ENCODE peak calls at places on chromosomes 16 and 17, in ten cellular contexts. One of them, this sample, is unnamed.
A peak's percentile ranks its signal among the peaks of the same experiment; 100 is the strongest.

GRCh38 chr16:30149250-30149885 is 26.3 kb upstream of the MAPK3 start:
- DNase-seq in right cardiac atrium: peak; percentile 16
- DNase-seq in effector memory CD4-positive, alpha-beta T cell: no peak
- DNase-seq in lower lobe of right lung: no peak
- DNase-seq in tibial artery: no peak
- DNase-seq in A673: no peak
- DNase-seq in aorta: no peak
- DNase-seq in testis: no peak
- DNase-seq in breast epithelium: no peak
- DNase-seq in Peyer's patch: no peak
- DNase-seq in this sample: no peak

GRCh38 chr16:68265078-68265925 is 976 bp downstream of the SLC7A6 start:
- DNase-seq in right cardiac atrium: peak; percentile 76
- DNase-seq in effector memory CD4-positive, alpha-beta T cell: peak; percentile 47
- DNase-seq in lower lobe of right lung: peak; percentile 79
- DNase-seq in tibial artery: peak; percentile 83
- DNase-seq in A673: peak; percentile 67
- DNase-seq in aorta: peak; percentile 82
- DNase-seq in testis: peak; percentile 59
- DNase-seq in breast epithelium: peak; percentile 43
- DNase-seq in Peyer's patch: peak; percentile 62
- DNase-seq in this sample: no peak

GRCh38 chr16:1332618-1333148 is 762 bp upstream of the BAIAP3 start:
- DNase-seq in right cardiac atrium: no peak
- DNase-seq in effector memory CD4-positive, alpha-beta T cell: no peak
- DNase-seq in lower lobe of right lung: no peak
- DNase-seq in tibial artery: no peak
- DNase-seq in A673: no peak
- DNase-seq in aorta: no peak
- DNase-seq in testis: no peak
- DNase-seq in breast epithelium: no peak
- DNase-seq in Peyer's patch: no peak
- DNase-seq in this sample: no peak

GRCh38 chr16:19316846-19317245 is 31.3 kb downstream of the CLEC19A start:
- DNase-seq in right cardiac atrium: no peak
- DNase-seq in effector memory CD4-positive, alpha-beta T cell: no peak
- DNase-seq in lower lobe of right lung: no peak
- DNase-seq in tibial artery: no peak
- DNase-seq in A673: no peak
- DNase-seq in aorta: no peak
- DNase-seq in testis: no peak
- DNase-seq in breast epithelium: no peak
- DNase-seq in Peyer's patch: no peak
- DNase-seq in this sample: no peak

GRCh38 chr17:39908789-39909352 is 9.6 kb downstream of the GSDMB start:
- DNase-seq in right cardiac atrium: no peak
- DNase-seq in effector memory CD4-positive, alpha-beta T cell: no peak
- DNase-seq in lower lobe of right lung: no peak
- DNase-seq in tibial artery: no peak
- DNase-seq in A673: no peak
- DNase-seq in aorta: no peak
- DNase-seq in testis: no peak
- DNase-seq in breast epithelium: no peak
- DNase-seq in Peyer's patch: no peak
- DNase-seq in this sample: no peak

GRCh38 chr17:66638707-66639479 is 196.0 kb upstream of the CACNG5 start:
- DNase-seq in right cardiac atrium: no peak
- DNase-seq in effector memory CD4-positive, alpha-beta T cell: no peak
- DNase-seq in lower lobe of right lung: no peak
- DNase-seq in tibial artery: no peak
- DNase-seq in A673: no peak
- DNase-seq in aorta: no peak
- DNase-seq in testis: no peak
- DNase-seq in breast epithelium: no peak
- DNase-seq in Peyer's patch: no peak
- DNase-seq in this sample: no peak

GRCh38 chr16:72203401-72203800 is 31.4 kb upstream of the PMFBP1 start:
- DNase-seq in right cardiac atrium: peak; percentile 51
- DNase-seq in effector memory CD4-positive, alpha-beta T cell: no peak
- DNase-seq in lower lobe of right lung: no peak
- DNase-seq in tibial artery: peak; percentile 47
- DNase-seq in A673: peak; percentile 37
- DNase-seq in aorta: no peak
- DNase-seq in testis: peak; percentile 22
- DNase-seq in breast epithelium: no peak
- DNase-seq in Peyer's patch: peak; percentile 19
- DNase-seq in this sample: no peak

GRCh38 chr16:11251525-11252481 is 4.2 kb downstream of the SOCS1 start:
- DNase-seq in right cardiac atrium: no peak
- DNase-seq in effector memory CD4-positive, alpha-beta T cell: peak; percentile 64
- DNase-seq in lower lobe of right lung: no peak
- DNase-seq in tibial artery: no peak
- DNase-seq in A673: no peak
- DNase-seq in aorta: no peak
- DNase-seq in testis: no peak
- DNase-seq in breast epithelium: no peak
- DNase-seq in Peyer's patch: peak; percentile 73
- DNase-seq in this sample: peak; percentile 80

GRCh38 chr16:82658796-82659195 is 32.0 kb downstream of the CDH13 start:
- DNase-seq in right cardiac atrium: no peak
- DNase-seq in effector memory CD4-positive, alpha-beta T cell: no peak
- DNase-seq in lower lobe of right lung: no peak
- DNase-seq in tibial artery: no peak
- DNase-seq in A673: no peak
- DNase-seq in aorta: no peak
- DNase-seq in testis: no peak
- DNase-seq in breast epithelium: no peak
- DNase-seq in Peyer's patch: no peak
- DNase-seq in this sample: no peak

GRCh38 chr17:46266656-46267544 is 28.0 kb upstream of the LRRC37A start:
- DNase-seq in right cardiac atrium: peak; percentile 94
- DNase-seq in effector memory CD4-positive, alpha-beta T cell: peak; percentile 77
- DNase-seq in lower lobe of right lung: peak; percentile 90
- DNase-seq in tibial artery: peak; percentile 79
- DNase-seq in A673: peak; percentile 89
- DNase-seq in aorta: peak; percentile 94
- DNase-seq in testis: peak; percentile 86
- DNase-seq in breast epithelium: peak; percentile 72
- DNase-seq in Peyer's patch: peak; percentile 72
- DNase-seq in this sample: peak; percentile 71

GRCh38 chr16:12099451-12100123 is 123.1 kb downstream of the SNX29 start:
- DNase-seq in right cardiac atrium: no peak
- DNase-seq in effector memory CD4-positive, alpha-beta T cell: no peak
- DNase-seq in lower lobe of right lung: no peak
- DNase-seq in tibial artery: no peak
- DNase-seq in A673: no peak
- DNase-seq in aorta: peak; percentile 59
- DNase-seq in testis: no peak
- DNase-seq in breast epithelium: no peak
- DNase-seq in Peyer's patch: no peak
- DNase-seq in this sample: no peak

GRCh38 chr16:53546988-53547391 is 44.0 kb upstream of the AKTIP start:
- DNase-seq in right cardiac atrium: no peak
- DNase-seq in effector memory CD4-positive, alpha-beta T cell: no peak
- DNase-seq in lower lobe of right lung: no peak
- DNase-seq in tibial artery: no peak
- DNase-seq in A673: no peak
- DNase-seq in aorta: no peak
- DNase-seq in testis: no peak
- DNase-seq in breast epithelium: peak; percentile 30
- DNase-seq in Peyer's patch: no peak
- DNase-seq in this sample: no peak

GRCh38 chr17:15377608-15378007 is 36.2 kb upstream of the TEKT3 start:
- DNase-seq in right cardiac atrium: no peak
- DNase-seq in effector memory CD4-positive, alpha-beta T cell: no peak
- DNase-seq in lower lobe of right lung: no peak
- DNase-seq in tibial artery: no peak
- DNase-seq in A673: no peak
- DNase-seq in aorta: no peak
- DNase-seq in testis: no peak
- DNase-seq in breast epithelium: no peak
- DNase-seq in Peyer's patch: no peak
- DNase-seq in this sample: no peak

DNA sequence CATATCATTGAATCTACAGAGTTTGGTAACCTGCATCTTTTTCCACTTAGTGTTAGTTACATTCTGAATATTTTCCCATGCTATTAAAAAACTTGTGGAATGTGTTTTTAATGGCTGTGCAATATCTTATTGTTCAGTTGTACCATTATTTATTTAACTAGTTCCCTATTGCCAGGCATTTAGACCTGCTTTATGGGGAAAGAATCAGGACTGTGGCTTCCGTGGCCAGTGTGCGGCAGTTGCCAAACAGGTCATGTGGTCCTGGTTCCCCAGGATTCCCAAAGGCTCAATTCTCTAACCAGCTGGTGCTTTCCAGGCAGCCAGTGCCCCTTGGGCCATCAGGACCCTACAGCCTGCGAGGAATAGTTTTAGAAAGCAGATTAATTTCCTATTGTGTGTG is 30.8 kb downstream of the NDEL1 start:
- DNase-seq in right cardiac atrium: no peak
- DNase-seq in effector memory CD4-positive, alpha-beta T cell: no peak
- DNase-seq in lower lobe of right lung: no peak
- DNase-seq in tibial artery: no peak
- DNase-seq in A673: no peak
- DNase-seq in aorta: no peak
- DNase-seq in testis: no peak
- DNase-seq in breast epithelium: no peak
- DNase-seq in Peyer's patch: no peak
- DNase-seq in this sample: no peak
- H3K4me1 ChIP-seq in right cardiac atrium: peaks cover 14% of the 10 kb centered on the region
- H3K4me1 ChIP-seq in effector memory CD4-positive, alpha-beta T cell: no peaks in the 10 kb centered on the region
- H3K4me1 ChIP-seq in lower lobe of right lung: peaks cover 25% of the 10 kb centered on the region
- H3K4me1 ChIP-seq in tibial artery: peaks cover 97% of the 10 kb centered on the region
- H3K4me1 ChIP-seq in A673: peaks cover 22% of the 10 kb centered on the region
- H3K4me1 ChIP-seq in aorta: no peaks in the 10 kb centered on the region
- H3K4me1 ChIP-seq in testis: peaks cover 40% of the 10 kb centered on the region
- H3K4me1 ChIP-seq in breast epithelium: peaks cover 10% of the 10 kb centered on the region
- H3K4me1 ChIP-seq in Peyer's patch: no peaks in the 10 kb centered on the region
- H3K4me1 ChIP-seq in this sample: no peaks in the 10 kb centered on the region

DNA sequence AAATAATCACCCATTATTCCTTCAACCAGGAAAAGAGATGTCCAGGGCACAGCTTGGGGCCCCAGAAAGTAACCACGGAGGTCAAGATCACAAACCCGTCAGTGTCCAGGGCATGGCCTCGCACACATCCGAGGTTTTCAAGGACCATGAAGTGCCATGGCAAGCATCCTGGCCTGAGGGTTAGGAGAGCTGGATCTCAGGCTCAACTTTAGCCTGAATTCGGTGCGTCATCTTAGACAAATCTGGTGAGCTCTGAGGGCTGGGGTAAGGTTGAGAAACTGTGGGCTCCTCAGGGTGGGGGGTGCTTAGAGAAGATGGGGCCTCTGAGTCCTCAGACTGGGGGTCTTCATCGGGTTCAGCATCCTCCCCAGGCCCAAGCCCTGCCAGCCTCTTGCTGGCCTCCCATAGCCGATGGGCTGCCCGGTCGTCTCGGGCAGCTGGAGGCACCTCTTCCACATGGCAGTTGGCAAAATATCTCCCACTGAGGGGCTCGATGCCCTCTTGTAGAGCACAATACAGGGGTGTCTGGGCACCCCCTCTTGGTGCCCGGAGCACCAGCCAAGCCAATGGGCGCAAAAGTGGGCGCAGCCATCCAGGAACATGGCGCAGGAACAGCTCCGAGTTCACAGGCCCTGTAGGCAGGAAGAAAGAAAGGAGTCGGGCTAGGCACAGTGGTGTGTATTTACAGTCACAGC is 875 bp upstream of the FLOT2 start:
- DNase-seq in right cardiac atrium: no peak
- DNase-seq in effector memory CD4-positive, alpha-beta T cell: no peak
- DNase-seq in lower lobe of right lung: no peak
- DNase-seq in tibial artery: no peak
- DNase-seq in A673: no peak
- DNase-seq in aorta: no peak
- DNase-seq in testis: no peak
- DNase-seq in breast epithelium: no peak
- DNase-seq in Peyer's patch: no peak
- DNase-seq in this sample: no peak
- H3K4me3 ChIP-seq in right cardiac atrium: no peak overlapping the region
- H3K4me3 ChIP-seq in effector memory CD4-positive, alpha-beta T cell: peak overlapping the region; percentile 96
- H3K4me3 ChIP-seq in lower lobe of right lung: peak overlapping the region; percentile 94
- H3K4me3 ChIP-seq in tibial artery: peak overlapping the region; percentile 81
- H3K4me3 ChIP-seq in A673: no peak overlapping the region
- H3K4me3 ChIP-seq in aorta: no peak overlapping the region
- H3K4me3 ChIP-seq in testis: no peak overlapping the region
- H3K4me3 ChIP-seq in breast epithelium: peak overlapping the region; percentile 91
- H3K4me3 ChIP-seq in Peyer's patch: peak overlapping the region; percentile 96
- H3K4me3 ChIP-seq in this sample: peak overlapping the region; percentile 82

GRCh38 chr17:76415786-76416185 is 31.4 kb downstream of the SPHK1 start:
- DNase-seq in right cardiac atrium: no peak
- DNase-seq in effector memory CD4-positive, alpha-beta T cell: no peak
- DNase-seq in lower lobe of right lung: no peak
- DNase-seq in tibial artery: no peak
- DNase-seq in A673: no peak
- DNase-seq in aorta: no peak
- DNase-seq in testis: no peak
- DNase-seq in breast epithelium: no peak
- DNase-seq in Peyer's patch: no peak
- DNase-seq in this sample: no peak

GRCh38 chr17:76417499-76418143 is 33.2 kb downstream of the SPHK1 start:
- DNase-seq in right cardiac atrium: no peak
- DNase-seq in effector memory CD4-positive, alpha-beta T cell: no peak
- DNase-seq in lower lobe of right lung: no peak
- DNase-seq in tibial artery: no peak
- DNase-seq in A673: no peak
- DNase-seq in aorta: peak; percentile 9
- DNase-seq in testis: no peak
- DNase-seq in breast epithelium: no peak
- DNase-seq in Peyer's patch: no peak
- DNase-seq in this sample: no peak

GRCh38 chr17:76416447-76416846 is 32.0 kb downstream of the SPHK1 start:
- DNase-seq in right cardiac atrium: no peak
- DNase-seq in effector memory CD4-positive, alpha-beta T cell: no peak
- DNase-seq in lower lobe of right lung: no peak
- DNase-seq in tibial artery: no peak
- DNase-seq in A673: no peak
- DNase-seq in aorta: peak; percentile 36
- DNase-seq in testis: no peak
- DNase-seq in breast epithelium: no peak
- DNase-seq in Peyer's patch: no peak
- DNase-seq in this sample: no peak

GRCh38 chr17:76416899-76417298 is 32.5 kb downstream of the SPHK1 start:
- DNase-seq in right cardiac atrium: no peak
- DNase-seq in effector memory CD4-positive, alpha-beta T cell: no peak
- DNase-seq in lower lobe of right lung: no peak
- DNase-seq in tibial artery: no peak
- DNase-seq in A673: no peak
- DNase-seq in aorta: peak; percentile 43
- DNase-seq in testis: no peak
- DNase-seq in breast epithelium: no peak
- DNase-seq in Peyer's patch: no peak
- DNase-seq in this sample: no peak

GRCh38 chr17:76414334-76415295 is 30.2 kb downstream of the SPHK1 start:
- DNase-seq in right cardiac atrium: peak; percentile 96
- DNase-seq in effector memory CD4-positive, alpha-beta T cell: no peak
- DNase-seq in lower lobe of right lung: no peak
- DNase-seq in tibial artery: peak; percentile 48
- DNase-seq in A673: peak; percentile 26
- DNase-seq in aorta: peak; percentile 88
- DNase-seq in testis: peak; percentile 76
- DNase-seq in breast epithelium: no peak
- DNase-seq in Peyer's patch: no peak
- DNase-seq in this sample: no peak
- H3K27ac ChIP-seq in right cardiac atrium: peak overlapping the region; percentile 34
- H3K27ac ChIP-seq in effector memory CD4-positive, alpha-beta T cell: no peak overlapping the region
- H3K27ac ChIP-seq in lower lobe of right lung: no peak overlapping the region
- H3K27ac ChIP-seq in tibial artery: no peak overlapping the region
- H3K27ac ChIP-seq in A673: no peak overlapping the region
- H3K27ac ChIP-seq in aorta: no peak overlapping the region
- H3K27ac ChIP-seq in testis: no peak overlapping the region
- H3K27ac ChIP-seq in breast epithelium: no peak overlapping the region
- H3K27ac ChIP-seq in Peyer's patch: no peak overlapping the region
- H3K27ac ChIP-seq in this sample: no peak overlapping the region

GRCh38 chr17:35590249-35590824 is 3.2 kb downstream of the AP2B1 start:
- DNase-seq in right cardiac atrium: no peak
- DNase-seq in effector memory CD4-positive, alpha-beta T cell: no peak
- DNase-seq in lower lobe of right lung: no peak
- DNase-seq in tibial artery: no peak
- DNase-seq in A673: no peak
- DNase-seq in aorta: no peak
- DNase-seq in testis: no peak
- DNase-seq in breast epithelium: no peak
- DNase-seq in Peyer's patch: no peak
- DNase-seq in this sample: no peak
- H3K4me1 ChIP-seq in right cardiac atrium: no peaks in the 10 kb centered on the region
- H3K4me1 ChIP-seq in effector memory CD4-positive, alpha-beta T cell: peaks cover 25% of the 10 kb centered on the region
- H3K4me1 ChIP-seq in lower lobe of right lung: peaks cover 27% of the 10 kb centered on the region
- H3K4me1 ChIP-seq in tibial artery: peaks cover 29% of the 10 kb centered on the region
- H3K4me1 ChIP-seq in A673: peaks cover 11% of the 10 kb centered on the region
- H3K4me1 ChIP-seq in aorta: no peaks in the 10 kb centered on the region
- H3K4me1 ChIP-seq in testis: peaks cover 13% of the 10 kb centered on the region
- H3K4me1 ChIP-seq in breast epithelium: no peaks in the 10 kb centered on the region
- H3K4me1 ChIP-seq in Peyer's patch: no peaks in the 10 kb centered on the region
- H3K4me1 ChIP-seq in this sample: peaks cover 17% of the 10 kb centered on the region

This sample was measured in naive thymus-derived CD4-positive, alpha-beta T cell.